ENCODE peak calls at places on chromosomes 7 and 10, in four cellular contexts. I is upper lobe of right lung, G is AG10803, W is foreskin fibroblast. B is an unnamed sample.

GRCh38 chr7:135322571-135323340 is 89.1 kb downstream of the STRA8 start:
- DNase-seq in W (no peak), G (no peak), I (no peak), B (no peak)

GRCh38 chr7:71361633-71362032 is 229.7 kb downstream of the GALNT17 start:
- DNase-seq in W (no peak), G (no peak), I (no peak), B (no peak)

GRCh38 chr7:31027161-31027965 is 24.7 kb upstream of the ADCYAP1R1 start:
- DNase-seq in I (no peak), W (peak; percentile 20), G (peak; percentile 3), B (no peak)

GRCh38 chr10:123150986-123151738 is 3.0 kb upstream of the BUB3 start:
- DNase-seq in W (no peak), I (peak; percentile 70), G (peak; percentile 17), B (no peak)

GRCh38 chr7:151016942-151017341 is 7.4 kb downstream of the ATG9B start:
- DNase-seq in W (no peak), I (no peak), G (no peak), B (no peak)

GRCh38 chr10:66680886-66681285 is 244.9 kb upstream of the LRRTM3 start:
- DNase-seq in G (peak; percentile 4), I (no peak), W (peak; percentile 12), B (no peak)

GRCh38 chr7:41420421-41420820 is 282.5 kb downstream of the INHBA start:
- DNase-seq in G (peak; percentile 74), I (no peak), W (no peak), B (no peak)

GRCh38 chr7:40717242-40717641 is 582.4 kb downstream of the SUGCT start:
- DNase-seq in G (peak; percentile 70), W (peak; percentile 59), I (no peak), B (no peak)

GRCh38 chr7:74083928-74084721 is 521 bp downstream of the LIMK1 start:
- DNase-seq in I (peak; percentile 83), W (peak; percentile 71), G (peak; percentile 56), B (peak; percentile 55)

GRCh38 chr7:5638994-5639393 is 142.5 kb downstream of the RNF216 start:
- DNase-seq in G (peak; percentile 22), W (no peak), I (no peak), B (no peak)

GRCh38 chr7:36880108-36880507 is 155.8 kb upstream of the AOAH start:
- DNase-seq in I (no peak), W (no peak), G (no peak), B (no peak)

GRCh38 chr10:74977913-74978847 is 133.3 kb upstream of the SAMD8 start:
- DNase-seq in I (no peak), G (no peak), W (no peak), B (no peak)

GRCh38 chr10:46528171-46528671 is 28.2 kb downstream of the GPRIN2 start:
- DNase-seq in G (no peak), I (peak; percentile 69), W (no peak), B (no peak)

GRCh38 chr10:126749030-126749655 is 78.7 kb upstream of the C10orf90 start:
- DNase-seq in I (peak; percentile 84), W (peak; percentile 53), G (peak; percentile 82), B (peak; percentile 30)

GRCh38 chr7:149598721-149599308 is 101.2 kb upstream of the ZNF746 start:
- DNase-seq in G (peak; percentile 52), W (peak; percentile 20), I (no peak), B (peak; percentile 40)

GRCh38 chr10:33277135-33277536 is 57.3 kb downstream of the NRP1 start:
- DNase-seq in I (no peak), W (no peak), G (peak; percentile 69), B (peak; percentile 61)

GRCh38 chr7:21579341-21580072 is 36.7 kb downstream of the DNAH11 start:
- DNase-seq in G (no peak), I (no peak), W (no peak), B (peak; percentile 8)

GRCh38 chr10:132516771-132517725 is 20.5 kb upstream of the INPP5A start:
- DNase-seq in G (peak; percentile 97), I (peak; percentile 92), W (peak; percentile 98), B (peak; percentile 98)

GRCh38 chr10:49264177-49264677 is 34.7 kb upstream of the C10orf71 start:
- DNase-seq in G (no peak), I (no peak), W (no peak), B (no peak)

GRCh38 chr10:67520924-67521520 is 175.0 kb downstream of the CTNNA3 start:
- DNase-seq in W (peak; percentile 16), I (no peak), G (peak; percentile 48), B (peak; percentile 55)

GRCh38 chr10:58807631-58808024 is 295.0 kb downstream of the BICC1 start:
- DNase-seq in W (peak; percentile 90), I (no peak), G (peak; percentile 98), B (peak; percentile 61)

GRCh38 chr10:75042292-75042974 is 69.0 kb upstream of the SAMD8 start:
- DNase-seq in G (peak; percentile 90), W (peak; percentile 72), I (no peak), B (peak; percentile 86)

GRCh38 chr10:82396886-82397285 is 521.9 kb downstream of the NRG3 start:
- DNase-seq in I (no peak), W (no peak), G (no peak), B (no peak)

GRCh38 chr7:12741951-12742575 is 54.6 kb downstream of the ARL4A start:
- DNase-seq in G (no peak), W (no peak), I (no peak), B (no peak)

GRCh38 chr7:131625817-131626372 is 69.5 kb upstream of the PODXL start:
- DNase-seq in I (no peak), W (peak; percentile 90), G (peak; percentile 77), B (peak; percentile 96)

GRCh38 chr10:74718208-74718607 is 108.2 kb upstream of the KAT6B start:
- DNase-seq in W (no peak), G (no peak), I (no peak), B (no peak)

GRCh38 chr7:155124706-155125105 is 54.6 kb downstream of the HTR5A start:
- DNase-seq in I (no peak), W (no peak), G (no peak), B (no peak)

GRCh38 chr10:17006631-17007161 is 122.9 kb downstream of the CUBN start:
- DNase-seq in G (no peak), W (no peak), I (no peak), B (no peak)

GRCh38 chr10:1251769-1252168 is 195.6 kb downstream of the WDR37 start:
- DNase-seq in W (no peak), I (no peak), G (no peak), B (no peak)

GRCh38 chr7:54581511-54581910 is 39.3 kb downstream of the VSTM2A start:
- DNase-seq in G (no peak), W (no peak), I (no peak), B (no peak)

GRCh38 chr10:135601-136464 is 578 bp downstream of the ZMYND11 start:
- DNase-seq in W (peak; percentile 44), G (peak; percentile 54), I (peak; percentile 87), B (peak; percentile 25)

GRCh38 chr10:87945994-87946393 is 82.6 kb downstream of the PTEN start:
- DNase-seq in G (no peak), W (no peak), I (no peak), B (no peak)

GRCh38 chr10:4283841-4284610 is 499.0 kb upstream of the KLF6 start:
- DNase-seq in G (peak; percentile 87), W (peak; percentile 94), I (no peak), B (peak; percentile 18)

GRCh38 chr7:124718032-124718766 is 47.4 kb downstream of the GPR37 start:
- DNase-seq in I (no peak), W (no peak), G (no peak), B (no peak)

GRCh38 chr7:105677803-105678583 is 96.7 kb upstream of the EFCAB10 start:
- DNase-seq in W (no peak), G (peak; percentile 22), I (no peak), B (no peak)

GRCh38 chr10:104139221-104139620 is 17.2 kb downstream of the SFR1 start:
- DNase-seq in W (no peak), G (no peak), I (no peak), B (no peak)
- TF ChIP-seq CTCF in W (peak; percentile 9), G (peak; percentile 42), I (peak; percentile 21), B (peak; percentile 53)

GRCh38 chr7:78377532-78377931 is 579.0 kb downstream of the PHTF2 start:
- DNase-seq in W (no peak), I (no peak), G (no peak), B (no peak)
- TF ChIP-seq CTCF in W (no peak), I (peak; percentile 14), G (no peak), B (peak; percentile 55)

DNA sequence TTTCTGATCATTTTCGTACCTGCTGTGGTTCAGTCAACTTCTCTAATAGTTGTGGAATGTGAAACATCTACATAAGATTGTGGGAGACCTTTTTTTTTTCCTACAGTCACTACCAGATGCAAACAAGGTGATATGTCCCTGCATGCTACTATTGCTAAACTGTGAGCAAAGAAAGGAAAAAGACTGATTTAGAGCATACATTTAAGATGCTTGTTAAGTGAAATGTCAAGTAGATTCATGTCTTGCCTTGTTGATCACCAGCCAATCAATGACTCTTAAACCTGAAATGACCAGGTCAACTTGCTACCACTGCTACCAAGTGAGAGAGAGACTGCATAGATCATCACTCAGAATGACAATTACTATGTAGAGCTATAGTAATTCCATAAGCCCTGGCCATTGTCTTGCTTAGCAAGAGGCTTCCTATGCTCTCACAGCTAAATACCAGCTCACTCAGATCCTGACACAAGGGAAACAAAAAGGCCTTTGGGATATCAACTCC is 84.3 kb upstream of the SKAP2 start:
- DNase-seq in W (no peak), G (no peak), I (no peak), B (no peak)
- TF ChIP-seq CTCF in W (no peak), G (no peak), I (no peak), B (no peak)

DNA sequence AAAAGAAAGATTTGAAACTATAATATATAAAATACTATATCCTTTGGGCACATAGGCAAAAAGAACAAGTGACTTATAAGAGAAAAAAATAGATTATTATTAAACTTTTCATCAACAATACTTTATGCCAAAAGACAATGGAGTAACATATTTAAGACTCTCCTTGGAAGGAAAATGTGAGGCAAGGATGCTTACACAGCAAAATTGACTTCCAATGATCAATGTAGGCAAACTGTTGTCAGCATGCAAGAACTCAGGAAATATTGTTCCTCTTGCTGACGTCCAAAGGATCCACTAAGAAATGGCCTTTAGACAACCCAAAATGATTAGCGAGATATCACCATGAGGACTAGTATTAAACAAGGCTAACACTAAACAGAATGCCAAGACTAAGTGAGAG is 22.9 kb upstream of the LMOD2 start:
- DNase-seq in I (no peak), W (no peak), G (no peak), B (no peak)
- TF ChIP-seq CTCF in I (no peak), W (no peak), G (no peak), B (no peak)

GRCh38 chr10:94230134-94230785 is 132.5 kb downstream of the NOC3L start:
- DNase-seq in I (no peak), W (no peak), G (no peak), B (no peak)

GRCh38 chr10:94223702-94224370 is 138.9 kb downstream of the NOC3L start:
- DNase-seq in G (peak; percentile 73), W (no peak), I (no peak), B (no peak)

GRCh38 chr10:94220717-94221116 is 142.0 kb downstream of the NOC3L start:
- DNase-seq in G (no peak), W (no peak), I (no peak), B (no peak)

GRCh38 chr10:94224656-94225055 is 138.1 kb downstream of the NOC3L start:
- DNase-seq in W (peak; percentile 62), I (no peak), G (peak; percentile 32), B (peak; percentile 52)

GRCh38 chr10:94225589-94225988 is 137.2 kb downstream of the NOC3L start:
- DNase-seq in G (peak; percentile 5), W (no peak), I (no peak), B (peak; percentile 17)
- TF ChIP-seq CTCF in G (peak; percentile 26), W (no peak), I (peak; percentile 25), B (peak; percentile 60)